ENCODE peak calls at places on chromosomes 4 and X, in six cellular contexts. T is astrocyte of the cerebellum, W is body of pancreas, X is fibroblast of the aortic adventitia, A is choroid plexus epithelial cell, N is MM.1S. J is an unnamed sample.

GRCh38 chrX:136880003-136880451 is 498 bp downstream of the RBMX start:
- DNase-seq in T (no peak), W (peak), X (peak), A (peak), N (peak), J (no peak)

GRCh38 chrX:69429339-69430014 is 74.6 kb upstream of the NALF2 start:
- DNase-seq in T (no peak), W (no peak), X (no peak), A (no peak), N (no peak), J (no peak)

GRCh38 chrX:115693476-115693875 is 132.5 kb downstream of the PLS3 start:
- DNase-seq in T (no peak), W (no peak), X (no peak), A (no peak), N (no peak), J (no peak)

GRCh38 chrX:112687189-112687691 is 7.5 kb upstream of the LHFPL1 start:
- DNase-seq in T (peak), W (no peak), X (peak), A (peak), N (no peak), J (peak)

GRCh38 chrX:77346859-77347258 is 100.3 kb upstream of the FGF16 start:
- DNase-seq in T (no peak), W (no peak), X (peak), A (no peak), N (no peak), J (no peak)

GRCh38 chr4:106530816-106531215 is 162.2 kb upstream of the GIMD1 start:
- DNase-seq in T (no peak), W (no peak), X (peak), A (no peak), N (no peak), J (peak)

GRCh38 chr4:40227284-40227683 is 30.5 kb downstream of the RHOH start:
- DNase-seq in T (no peak), W (no peak), X (no peak), A (peak), N (peak), J (peak)

GRCh38 chrX:117327306-117327705 is 789.3 kb downstream of the KLHL13 start:
- DNase-seq in T (no peak), W (no peak), X (no peak), A (no peak), N (no peak), J (no peak)

GRCh38 chrX:103310592-103311400 is at the start of gene BEX2:
- DNase-seq in T (peak), W (peak), X (peak), A (peak), N (peak), J (no peak)

GRCh38 chrX:316351-317325 is 2.0 kb downstream of the GTPBP6 start:
- DNase-seq in T (no peak), W (peak), X (no peak), A (no peak), N (no peak), J (no peak)

GRCh38 chr4:52588771-52589591 is 70.1 kb downstream of the USP46 start:
- DNase-seq in T (peak), W (no peak), X (peak), A (peak), N (no peak), J (peak)

GRCh38 chrX:140040397-140040796 is 75.1 kb upstream of the CXorf66 start:
- DNase-seq in T (no peak), W (no peak), X (peak), A (no peak), N (no peak), J (no peak)

GRCh38 chr4:156732634-156733033 is 239.0 kb downstream of the PDGFC start:
- DNase-seq in T (no peak), W (no peak), X (peak), A (no peak), N (no peak), J (no peak)

GRCh38 chrX:123876177-123876576 is 16.3 kb downstream of the XIAP start:
- DNase-seq in T (no peak), W (no peak), X (no peak), A (no peak), N (no peak), J (no peak)

GRCh38 chrX:141201962-141202361 is 25.0 kb upstream of the LDOC1 start:
- DNase-seq in T (no peak), W (no peak), X (no peak), A (no peak), N (no peak), J (no peak)

GRCh38 chr4:38664704-38665401 is 854 bp downstream of the KLF3 start:
- DNase-seq in T (no peak), W (peak), X (peak), A (peak), N (peak), J (no peak)

GRCh38 chr4:38667005-38667771 is 3.2 kb downstream of the KLF3 start:
- DNase-seq in T (peak), W (peak), X (peak), A (peak), N (peak), J (peak)

GRCh38 chr4:38663801-38664703 is at the start of gene KLF3:
- DNase-seq in T (peak), W (peak), X (peak), A (peak), N (peak), J (peak)

GRCh38 chr4:38668203-38668602 is 4.2 kb downstream of the KLF3 start:
- DNase-seq in T (no peak), W (no peak), X (no peak), A (no peak), N (no peak), J (no peak)

GRCh38 chr4:38665846-38666490 is 2.0 kb downstream of the KLF3 start:
- DNase-seq in T (no peak), W (no peak), X (peak), A (no peak), N (no peak), J (no peak)
- H3K4me3 ChIP-seq in T (peak), W (peak), X (peak), A (peak), N (peak), J (peak)

GRCh38 chr4:1523033-1523432 is 116.8 kb upstream of the NKX1-1 start:
- DNase-seq in T (no peak), W (no peak), X (no peak), A (no peak), N (no peak), J (no peak)

GRCh38 chr4:1523907-1524636 is 117.8 kb upstream of the NKX1-1 start:
- DNase-seq in T (no peak), W (no peak), X (no peak), A (no peak), N (no peak), J (no peak)

GRCh38 chr4:1524761-1525160 is 118.5 kb upstream of the NKX1-1 start:
- DNase-seq in T (no peak), W (no peak), X (no peak), A (no peak), N (no peak), J (no peak)

GRCh38 chr4:1522606-1523005 is 116.4 kb upstream of the NKX1-1 start:
- DNase-seq in T (no peak), W (no peak), X (no peak), A (no peak), N (no peak), J (no peak)

DNA sequence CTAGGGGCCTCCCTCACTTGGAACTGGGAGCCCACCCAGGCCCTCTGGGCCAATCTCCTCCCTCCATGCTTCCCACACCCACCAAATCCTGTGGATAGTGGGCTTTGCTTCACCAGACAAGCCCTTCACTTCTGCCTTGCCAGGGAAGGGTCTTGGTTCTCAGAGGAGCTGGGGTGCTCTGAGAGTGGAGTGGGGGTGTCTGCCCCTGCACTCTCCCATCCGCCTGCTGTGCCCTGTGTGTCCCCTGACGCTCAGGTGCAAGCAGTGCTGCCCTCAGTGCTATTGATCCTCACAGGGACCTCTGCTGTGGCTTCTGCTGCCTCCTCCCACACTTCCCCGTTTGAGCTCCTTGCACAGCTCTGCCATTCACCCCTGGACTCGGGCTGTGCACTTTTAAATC is 117.3 kb upstream of the NKX1-1 start:
- DNase-seq in T (no peak), W (no peak), X (no peak), A (no peak), N (no peak), J (no peak)
- H3K4me3 ChIP-seq in T (no peak), W (no peak), X (no peak), A (no peak), N (no peak), J (no peak)

GRCh38 chr4:2365054-2365912 is 53.2 kb downstream of the ZFYVE28 start:
- DNase-seq in T (no peak), W (peak), X (no peak), A (no peak), N (no peak), J (no peak)

GRCh38 chr4:2364654-2365053 is 53.8 kb downstream of the ZFYVE28 start:
- DNase-seq in T (no peak), W (peak), X (peak), A (peak), N (no peak), J (no peak)

GRCh38 chr4:2362286-2363055 is 56.0 kb downstream of the ZFYVE28 start:
- DNase-seq in T (no peak), W (no peak), X (no peak), A (no peak), N (no peak), J (no peak)

GRCh38 chr4:2363056-2363719 is 55.3 kb downstream of the ZFYVE28 start:
- DNase-seq in T (no peak), W (peak), X (peak), A (no peak), N (no peak), J (no peak)

GRCh38 chr4:2363951-2364653 is 54.3 kb downstream of the ZFYVE28 start:
- DNase-seq in T (no peak), W (no peak), X (no peak), A (no peak), N (no peak), J (no peak)
- H3K4me3 ChIP-seq in T (peak), W (no peak), X (peak), A (peak), N (no peak), J (peak)

GRCh38 chr4:89158884-89159503 is 47.7 kb downstream of the TIGD2 start:
- DNase-seq in T (peak), W (no peak), X (peak), A (peak), N (peak), J (peak)
- H3K4me3 ChIP-seq in T (no peak), W (no peak), X (no peak), A (no peak), N (no peak), J (no peak)

GRCh38 chr4:76435689-76436176 is 704 bp downstream of the SHROOM3 start:
- DNase-seq in T (no peak), W (no peak), X (peak), A (no peak), N (no peak), J (no peak)

GRCh38 chr4:76439491-76439890 is 4.5 kb downstream of the SHROOM3 start:
- DNase-seq in T (no peak), W (no peak), X (no peak), A (no peak), N (no peak), J (no peak)

GRCh38 chr4:76429636-76430035 is 5.4 kb upstream of the SHROOM3 start:
- DNase-seq in T (no peak), W (no peak), X (no peak), A (no peak), N (peak), J (no peak)

GRCh38 chr4:76430519-76431388 is 4.3 kb upstream of the SHROOM3 start:
- DNase-seq in T (peak), W (no peak), X (peak), A (peak), N (peak), J (no peak)

GRCh38 chr4:76434901-76435688 is at the start of gene SHROOM3:
- DNase-seq in T (peak), W (no peak), X (peak), A (peak), N (peak), J (no peak)
- H3K4me3 ChIP-seq in T (peak), W (no peak), X (peak), A (no peak), N (peak), J (peak)

GRCh38 chrX:32448945-32449344 is 762.4 kb downstream of the DMD start:
- DNase-seq in T (no peak), W (no peak), X (no peak), A (peak), N (peak), J (no peak)
- H3K4me3 ChIP-seq in T (no peak), W (no peak), X (no peak), A (no peak), N (no peak), J (no peak)

DNA sequence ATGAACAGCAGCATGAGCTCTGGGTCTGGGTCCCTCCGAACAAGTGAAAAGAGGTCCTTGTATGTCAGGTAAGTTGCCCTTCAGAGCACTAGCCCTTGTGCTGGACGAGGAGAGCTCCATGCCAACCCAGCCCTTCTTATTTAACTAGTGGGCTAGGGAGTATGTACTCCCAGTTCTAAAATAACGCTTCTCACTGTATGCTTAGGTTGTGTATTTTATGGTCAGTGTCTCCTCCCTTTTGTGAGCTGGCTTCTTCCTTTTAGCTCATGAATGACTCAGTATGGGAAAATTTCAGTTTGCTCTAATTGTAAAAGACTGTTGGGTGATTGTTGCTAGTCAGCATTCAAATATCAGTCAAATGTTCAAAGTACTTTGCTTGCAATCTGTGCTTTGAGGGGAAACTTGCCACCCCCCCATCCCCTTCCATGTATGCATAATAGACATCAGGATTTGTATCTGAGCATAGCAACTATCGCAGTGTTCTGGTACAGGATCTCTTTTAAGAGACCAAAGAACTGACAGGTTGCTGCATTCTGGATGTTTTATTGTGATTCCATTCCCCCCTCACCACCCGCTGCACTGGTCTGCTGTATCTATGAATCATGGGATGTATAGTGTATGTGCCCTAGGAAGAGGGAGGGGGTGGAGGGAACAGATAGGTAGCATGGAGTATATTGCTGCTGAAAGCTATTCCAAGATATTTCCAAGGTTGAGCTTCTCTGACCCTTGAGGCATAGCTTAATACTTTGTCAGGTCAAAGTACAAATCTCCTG is 34.7 kb downstream of the DLG3 start:
- DNase-seq in T (peak), W (no peak), X (peak), A (peak), N (no peak), J (peak)
- H3K4me3 ChIP-seq in T (no peak), W (no peak), X (no peak), A (no peak), N (no peak), J (no peak)

GRCh38 chrX:118758511-118758910 is 31.1 kb downstream of the IL13RA1 start:
- DNase-seq in T (no peak), W (no peak), X (no peak), A (no peak), N (no peak), J (no peak)
- H3K4me3 ChIP-seq in T (no peak), W (no peak), X (no peak), A (no peak), N (no peak), J (no peak)